ENCODE peak calls at places on chromosomes 3 and 15, in four cellular contexts. Y is left lung, H is IMR-90, Q is endodermal cell. Z is an unnamed sample. For H3K36me3, the result is how much of the 10 kb centered on the place peaks cover.

GRCh38 chr3:18758047-18758704 is 333.0 kb upstream of the SATB1 start:
- DNase-seq in Y (no peak), H (no peak), Q (peak), Z (peak)

GRCh38 chr15:40999190-40999589 is 45.9 kb downstream of the CHAC1 start:
- DNase-seq in Y (no peak), H (peak), Q (no peak), Z (no peak)

GRCh38 chr3:9279959-9280358 is 30.5 kb upstream of the SRGAP3 start:
- DNase-seq in Y (no peak), H (peak), Q (no peak), Z (no peak)

GRCh38 chr15:96243701-96244100 is 86.8 kb upstream of the NR2F2 start:
- DNase-seq in Y (no peak), H (peak), Q (no peak), Z (no peak)

GRCh38 chr3:146131616-146132410 is 29.2 kb downstream of the PLOD2 start:
- DNase-seq in Y (no peak), H (peak), Q (no peak), Z (no peak)

GRCh38 chr3:186618318-186618938 is 5.6 kb downstream of the AHSG start:
- DNase-seq in Y (no peak), H (no peak), Q (no peak), Z (no peak)

GRCh38 chr3:194952882-194953281 is 267.2 kb downstream of the FAM43A start:
- DNase-seq in Y (no peak), H (no peak), Q (no peak), Z (no peak)

GRCh38 chr15:26632500-26632899 is 140.4 kb downstream of the GABRB3 start:
- DNase-seq in Y (no peak), H (no peak), Q (no peak), Z (no peak)

GRCh38 chr3:181838940-181839914 is 127.5 kb downstream of the SOX2 start:
- DNase-seq in Y (no peak), H (no peak), Q (no peak), Z (no peak)

GRCh38 chr3:171160326-171160725 is 133.8 kb upstream of the SLC2A2 start:
- DNase-seq in Y (no peak), H (no peak), Q (no peak), Z (no peak)

GRCh38 chr3:103167850-103168249 is 733.0 kb downstream of the ZPLD1 start:
- DNase-seq in Y (no peak), H (no peak), Q (no peak), Z (no peak)

GRCh38 chr15:64688179-64688578 is 87.2 kb downstream of the RBPMS2 start:
- DNase-seq in Y (no peak), H (no peak), Q (no peak), Z (no peak)

GRCh38 chr3:81242871-81243270 is 518.6 kb downstream of the GBE1 start:
- DNase-seq in Y (no peak), H (peak), Q (no peak), Z (no peak)

GRCh38 chr15:86337071-86337470 is 257.4 kb downstream of the AGBL1 start:
- DNase-seq in Y (no peak), H (no peak), Q (no peak), Z (no peak)

GRCh38 chr3:8494332-8494731 is 7.3 kb upstream of the LMCD1 start:
- DNase-seq in Y (no peak), H (no peak), Q (no peak), Z (no peak)

GRCh38 chr3:173789530-173789929 is 392.0 kb downstream of the NLGN1 start:
- DNase-seq in Y (no peak), H (peak), Q (no peak), Z (no peak)

GRCh38 chr3:149393355-149394165 is 16.1 kb upstream of the TM4SF1 start:
- DNase-seq in Y (peak), H (peak), Q (peak), Z (peak)

GRCh38 chr3:32137870-32138269 is 31.4 kb downstream of the GPD1L start:
- DNase-seq in Y (no peak), H (no peak), Q (peak), Z (no peak)

GRCh38 chr3:129622418-129622872 is 16.0 kb upstream of the PLXND1 start:
- DNase-seq in Y (peak), H (no peak), Q (no peak), Z (no peak)

GRCh38 chr3:98805571-98805970 is 42.4 kb downstream of the ST3GAL6 start:
- DNase-seq in Y (no peak), H (no peak), Q (no peak), Z (no peak)
- H3K36me3 ChIP-seq in Y (under half), H (under half), Q (half or more), Z (half or more)

GRCh38 chr3:197463279-197463678 is 92.5 kb downstream of the BDH1 start:
- DNase-seq in Y (no peak), H (peak), Q (no peak), Z (no peak)

GRCh38 chr3:197464794-197465193 is 91.0 kb downstream of the BDH1 start:
- DNase-seq in Y (no peak), H (no peak), Q (no peak), Z (no peak)

GRCh38 chr3:197465996-197466549 is 89.7 kb downstream of the BDH1 start:
- DNase-seq in Y (no peak), H (peak), Q (no peak), Z (no peak)

GRCh38 chr3:197466586-197467399 is 89.0 kb downstream of the BDH1 start:
- DNase-seq in Y (no peak), H (peak), Q (no peak), Z (peak)

DNA sequence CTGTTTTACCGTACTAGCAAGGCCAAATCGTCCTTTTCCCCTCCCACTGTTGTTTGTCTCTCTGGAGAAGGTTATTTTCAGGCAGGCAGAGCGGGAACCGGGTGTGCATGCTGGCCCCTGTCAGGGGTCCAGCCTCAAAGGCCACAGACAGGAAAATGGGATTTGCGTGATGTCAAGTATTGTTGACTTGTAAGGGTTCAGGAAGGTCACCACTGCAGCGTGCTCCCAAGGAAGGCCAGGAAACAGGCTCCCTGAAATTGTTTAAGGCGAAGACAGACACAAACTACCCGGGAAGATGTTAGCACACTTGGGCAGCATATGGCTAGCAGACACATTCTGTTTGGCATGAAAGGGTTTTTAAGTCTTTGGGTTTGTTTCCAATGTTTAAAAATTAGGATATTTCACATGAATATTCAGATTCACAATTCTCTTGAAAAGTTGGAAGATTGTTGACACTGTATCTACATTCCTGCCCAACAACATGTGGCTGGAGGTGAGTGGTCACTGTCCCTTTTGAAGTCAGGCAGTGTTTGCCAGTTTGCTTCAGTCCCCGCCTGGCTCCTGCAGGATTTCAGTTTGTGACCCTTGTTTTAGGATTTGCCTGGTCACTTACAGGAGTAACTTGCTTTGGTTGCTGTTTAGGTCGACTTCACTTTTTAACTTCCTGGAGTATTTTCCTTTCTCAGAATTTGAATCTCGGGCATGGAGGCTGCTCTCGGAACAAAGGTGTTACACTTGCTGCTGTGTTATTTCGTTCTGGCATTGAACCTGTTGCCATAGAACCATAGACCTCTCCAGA is 90.4 kb downstream of the BDH1 start:
- DNase-seq in Y (no peak), H (no peak), Q (no peak), Z (no peak)
- TF ChIP-seq CTCF in Y (no peak), H (no peak), Q (no peak), Z (no peak)

DNA sequence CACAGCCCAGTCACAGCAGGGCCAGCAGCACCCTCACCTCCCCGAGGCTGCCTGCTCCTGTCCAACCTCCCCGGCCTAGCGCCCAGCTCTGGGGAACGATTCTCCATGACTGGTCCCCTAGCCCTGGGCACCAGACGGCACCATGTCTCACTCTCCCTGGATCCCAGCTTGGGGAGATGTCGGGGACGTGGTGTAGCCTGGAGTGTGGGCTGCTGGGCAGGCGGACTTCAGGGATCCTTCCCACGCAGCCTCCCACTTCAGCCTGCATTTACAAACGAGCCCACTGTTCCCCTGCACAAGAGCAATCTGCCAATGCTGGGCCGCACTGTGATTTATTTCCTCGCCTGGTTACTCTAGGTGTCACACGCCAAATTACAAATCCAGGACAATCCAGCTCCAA is 31.3 kb downstream of the NUP210 start:
- DNase-seq in Y (peak), H (no peak), Q (no peak), Z (no peak)
- H3K36me3 ChIP-seq in Y (half or more), H (under half), Q (under half), Z (half or more)

DNA sequence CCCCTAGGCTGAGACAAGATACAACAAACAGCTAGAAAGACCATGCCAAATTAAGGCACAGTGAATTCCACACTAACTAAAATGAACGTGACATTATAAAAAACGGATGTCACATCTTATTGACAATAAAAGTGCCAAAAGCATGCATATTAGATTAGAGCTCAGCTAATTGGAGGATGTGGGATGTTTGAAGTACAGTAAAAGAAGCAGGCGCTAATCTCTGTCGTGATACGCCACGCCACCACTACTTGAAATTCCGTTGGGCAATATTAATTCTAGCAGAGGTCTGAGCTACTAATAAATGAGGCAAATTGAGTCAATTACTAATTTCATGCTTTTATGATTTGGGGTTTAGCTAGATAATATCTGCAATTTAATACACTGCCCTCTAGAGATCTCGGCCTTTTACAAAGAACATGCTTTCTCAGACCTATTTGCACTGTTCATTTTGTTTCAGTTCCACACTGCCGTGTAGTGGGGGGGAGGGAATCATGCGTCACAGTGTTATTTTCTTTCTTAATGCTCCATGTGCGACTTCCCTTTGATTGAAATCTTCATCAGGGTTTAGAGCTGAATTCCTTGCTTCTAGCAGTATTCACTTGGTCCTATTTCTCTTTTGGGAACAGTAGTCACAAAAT is 52.9 kb upstream of the ROBO2 start:
- DNase-seq in Y (no peak), H (no peak), Q (no peak), Z (no peak)
- TF ChIP-seq CTCF in Y (no peak), H (no peak), Q (no peak), Z (no peak)

GRCh38 chr15:67232591-67232990 is 21.9 kb downstream of the AAGAB start:
- DNase-seq in Y (no peak), H (no peak), Q (no peak), Z (no peak)
- H3K36me3 ChIP-seq in Y (half or more), H (under half), Q (half or more), Z (under half)

DNA sequence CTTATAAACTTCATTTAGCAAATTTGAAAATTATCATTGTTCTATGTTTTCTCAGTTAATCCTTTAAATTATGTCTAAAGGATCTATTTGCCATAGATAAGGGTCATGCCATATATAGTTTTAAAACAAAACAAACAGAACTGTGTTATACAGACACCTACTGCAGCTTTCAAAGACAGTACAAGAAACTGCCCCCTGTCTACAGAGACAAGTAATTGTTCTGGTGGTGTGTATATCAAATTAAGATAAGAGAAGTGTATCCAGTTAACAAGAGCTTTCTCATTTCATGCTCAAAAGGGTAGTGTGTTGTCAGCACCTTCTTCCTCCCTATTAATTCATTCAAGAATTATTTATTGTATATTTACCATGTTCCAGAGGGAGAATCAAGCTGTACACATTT is 201.2 kb downstream of the FMN1 start:
- DNase-seq in Y (no peak), H (no peak), Q (no peak), Z (no peak)
- TF ChIP-seq CTCF in Y (no peak), H (peak), Q (peak), Z (no peak)